ENCODE peak calls at places on chromosomes 6 and 20, in nine cellular contexts. P, Q, W, N, E, M, F, I and R are unnamed samples.

GRCh38 chr6:100879317-100879716 is 1.8 kb downstream of the ASCC3 start:
- DNase-seq in E (no peak), Q (no peak), M (no peak), W (no peak), P (no peak), F (no peak), I (no peak), N (peak), R (no peak)

GRCh38 chr20:37356387-37356786 is 10.4 kb downstream of the SRC start:
- DNase-seq in W (no peak), M (peak), I (no peak), F (no peak), E (no peak), N (no peak), P (no peak), Q (no peak), R (no peak)

GRCh38 chr6:34961574-34961973 is 72.5 kb downstream of the ANKS1A start:
- DNase-seq in M (no peak), I (no peak), W (no peak), E (no peak), N (no peak), P (no peak), F (no peak), Q (no peak), R (no peak)

GRCh38 chr20:19834287-19834686 is 76.2 kb downstream of the RIN2 start:
- DNase-seq in F (no peak), I (no peak), W (no peak), N (no peak), E (no peak), Q (no peak), M (no peak), P (no peak), R (peak)

GRCh38 chr6:10112871-10113584 is 301.8 kb downstream of the TFAP2A start:
- DNase-seq in Q (no peak), M (no peak), P (no peak), F (no peak), W (no peak), N (peak), I (peak), E (no peak), R (peak)

GRCh38 chr20:58709013-58709702 is 16.6 kb downstream of the NPEPL1 start:
- DNase-seq in Q (peak), P (no peak), M (peak), E (no peak), F (no peak), W (no peak), N (no peak), I (no peak), R (no peak)

GRCh38 chr20:59771506-59772372 is 161.7 kb downstream of the SYCP2 start:
- DNase-seq in N (no peak), Q (no peak), P (no peak), W (no peak), E (no peak), F (no peak), I (no peak), M (no peak), R (no peak)

GRCh38 chr6:151757506-151757955 is 50.0 kb upstream of the ESR1 start:
- DNase-seq in W (no peak), Q (no peak), F (no peak), E (no peak), M (no peak), N (no peak), P (no peak), I (no peak), R (no peak)

GRCh38 chr6:52904562-52905279 is 4.8 kb downstream of the GSTA3 start:
- DNase-seq in I (no peak), P (no peak), E (no peak), N (peak), F (no peak), W (no peak), Q (no peak), M (no peak), R (no peak)

GRCh38 chr20:25071722-25072121 is 10.2 kb downstream of the VSX1 start:
- DNase-seq in F (no peak), N (no peak), M (no peak), W (no peak), E (no peak), I (no peak), Q (no peak), P (no peak), R (no peak)

GRCh38 chr6:105135056-105135455 is 44.8 kb downstream of the POPDC3 start:
- DNase-seq in E (peak), F (no peak), I (peak), N (peak), W (peak), P (no peak), M (no peak), Q (no peak), R (peak)

GRCh38 chr20:53423587-53424146 is 170.0 kb downstream of the ZNF217 start:
- DNase-seq in Q (no peak), W (no peak), F (no peak), I (no peak), M (no peak), E (no peak), P (no peak), N (no peak), R (no peak)

GRCh38 chr6:157217198-157217893 is 106.0 kb downstream of the TMEM242 start:
- DNase-seq in N (no peak), I (no peak), F (no peak), E (no peak), M (no peak), W (no peak), Q (no peak), P (no peak), R (no peak)

GRCh38 chr20:12594410-12595130 is 414.2 kb upstream of the SPTLC3 start:
- DNase-seq in P (no peak), N (no peak), I (peak), M (no peak), W (peak), Q (no peak), F (no peak), E (no peak), R (peak)

GRCh38 chr20:47118641-47119040 is 224.0 kb downstream of the EYA2 start:
- DNase-seq in E (no peak), F (no peak), I (no peak), W (no peak), Q (no peak), M (no peak), P (no peak), N (peak), R (no peak)